ENCODE peak calls at places on chromosomes 11 and 22, in four cellular contexts. K is Peyer's patch, C is ascending aorta, R is epithelial cell of proximal tubule. F is an unnamed sample.

GRCh38 chr11:67700548-67701262 is 26.3 kb upstream of the ALDH3B2 start:
- DNase-seq in K (no peak), C (no peak), R (no peak), F (no peak)

GRCh38 chr11:110433393-110434333 is 3.9 kb downstream of the FDX1 start:
- DNase-seq in R (no peak), C (no peak), K (no peak), F (no peak)

GRCh38 chr11:125481531-125481930 is 14.5 kb downstream of the FEZ1 start:
- DNase-seq in K (no peak), R (no peak), C (no peak), F (no peak)

GRCh38 chr11:118913411-118914125 is 12.2 kb downstream of the BCL9L start:
- DNase-seq in R (no peak), C (peak), K (peak), F (no peak)

GRCh38 chr11:110908401-110909106 is 196.3 kb upstream of the ARHGAP20 start:
- DNase-seq in R (peak), C (no peak), K (no peak), F (peak)

GRCh38 chr22:43142881-43143562 is at the start of gene MCAT:
- DNase-seq in K (peak), R (no peak), C (peak), F (no peak)

GRCh38 chr11:17273668-17274321 is 2.7 kb upstream of the NUCB2 start:
- DNase-seq in C (no peak), R (no peak), K (no peak), F (no peak)

GRCh38 chr11:5476184-5476819 is 12.2 kb upstream of the OR52D1 start:
- DNase-seq in C (no peak), R (peak), K (no peak), F (peak)

GRCh38 chr22:47355776-47356432 is 593.5 kb downstream of the TBC1D22A start:
- DNase-seq in K (no peak), C (no peak), R (no peak), F (no peak)

GRCh38 chr22:27327981-27328721 is 473.4 kb downstream of the MN1 start:
- DNase-seq in C (no peak), R (no peak), K (no peak), F (no peak)

GRCh38 chr11:113274708-113275582 is 39.4 kb upstream of the TTC12 start:
- DNase-seq in K (no peak), C (no peak), R (no peak), F (no peak)

GRCh38 chr11:111362887-111363411 is 16.1 kb downstream of the POU2AF1 start:
- DNase-seq in R (no peak), K (no peak), C (no peak), F (no peak)

GRCh38 chr11:124193221-124193945 is 10.2 kb downstream of the OR10D3 start:
- DNase-seq in R (no peak), C (no peak), K (no peak), F (no peak)

GRCh38 chr11:28756977-28757376 is 648.8 kb downstream of the METTL15 start:
- DNase-seq in C (no peak), K (no peak), R (peak), F (no peak)

GRCh38 chr11:31645747-31646146 is 136.2 kb downstream of the ELP4 start:
- DNase-seq in R (no peak), K (no peak), C (no peak), F (peak)

GRCh38 chr11:83818349-83818748 is 532.2 kb upstream of the CCDC90B start:
- DNase-seq in C (no peak), R (no peak), K (no peak), F (no peak)

GRCh38 chr11:23856654-23857053 is 640.2 kb upstream of the LUZP2 start:
- DNase-seq in K (no peak), C (no peak), R (no peak), F (no peak)

GRCh38 chr11:88103337-88104206 is 71.7 kb downstream of the RAB38 start:
- DNase-seq in K (no peak), C (no peak), R (peak), F (no peak)

GRCh38 chr11:15865212-15865987 is 490.9 kb downstream of the SOX6 start:
- DNase-seq in R (no peak), C (no peak), K (no peak), F (no peak)

GRCh38 chr11:105142167-105142566 is 2.6 kb upstream of the CARD18 start:
- DNase-seq in C (no peak), R (no peak), K (no peak), F (no peak)

GRCh38 chr22:50048066-50048765 is 9.9 kb downstream of the TTLL8 start:
- DNase-seq in C (no peak), R (no peak), K (no peak), F (no peak)

GRCh38 chr22:42757475-42757874 is 36.8 kb upstream of the A4GALT start:
- DNase-seq in R (no peak), C (no peak), K (no peak), F (no peak)

GRCh38 chr11:43580735-43581369 is 99.7 kb upstream of the HSD17B12 start:
- DNase-seq in C (no peak), R (no peak), K (no peak), F (no peak)

GRCh38 chr11:107704432-107704831 is 7.4 kb downstream of the SLN start:
- DNase-seq in K (no peak), C (no peak), R (peak), F (peak)

GRCh38 chr22:26552466-26552865 is 37.5 kb downstream of the TPST2 start:
- DNase-seq in K (no peak), R (no peak), C (no peak), F (no peak)

DNA sequence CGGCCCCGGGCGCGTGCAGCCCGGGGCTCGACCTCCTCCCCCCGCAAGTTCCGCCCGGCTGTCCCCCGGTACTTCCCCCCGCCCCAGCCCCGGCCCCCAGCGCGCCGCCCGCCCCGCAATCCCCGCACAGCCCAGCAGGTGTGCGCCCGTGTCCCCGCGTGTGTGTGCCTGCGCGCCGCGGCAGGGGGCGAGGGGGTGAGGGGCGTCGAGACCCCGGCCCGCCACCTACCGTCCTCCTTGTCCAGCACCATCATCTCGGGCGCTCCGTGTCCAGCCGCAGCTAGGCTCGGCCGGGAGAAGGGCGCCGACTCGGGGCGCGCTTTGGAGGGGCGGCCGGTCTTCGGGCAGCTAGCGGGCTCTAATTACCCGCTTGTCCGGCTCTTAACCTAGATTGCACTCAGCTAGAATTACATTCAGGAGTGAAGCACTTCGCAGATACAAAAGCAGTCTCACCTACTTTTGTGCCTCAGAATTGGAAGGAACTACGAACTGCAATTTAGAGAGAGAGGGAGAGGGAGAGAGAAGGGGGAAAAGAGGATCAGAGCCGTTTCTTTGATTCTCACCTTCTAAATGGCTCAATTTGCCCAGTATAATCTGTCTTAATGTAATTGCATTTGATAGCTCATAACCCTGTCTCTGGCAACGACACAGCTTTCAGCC is 439 bp downstream of the LMO1 start:
- DNase-seq in R (no peak), C (peak), K (peak), F (no peak)
- H3K4me3 ChIP-seq in R (peak), C (peak), K (peak), F (peak)

DNA sequence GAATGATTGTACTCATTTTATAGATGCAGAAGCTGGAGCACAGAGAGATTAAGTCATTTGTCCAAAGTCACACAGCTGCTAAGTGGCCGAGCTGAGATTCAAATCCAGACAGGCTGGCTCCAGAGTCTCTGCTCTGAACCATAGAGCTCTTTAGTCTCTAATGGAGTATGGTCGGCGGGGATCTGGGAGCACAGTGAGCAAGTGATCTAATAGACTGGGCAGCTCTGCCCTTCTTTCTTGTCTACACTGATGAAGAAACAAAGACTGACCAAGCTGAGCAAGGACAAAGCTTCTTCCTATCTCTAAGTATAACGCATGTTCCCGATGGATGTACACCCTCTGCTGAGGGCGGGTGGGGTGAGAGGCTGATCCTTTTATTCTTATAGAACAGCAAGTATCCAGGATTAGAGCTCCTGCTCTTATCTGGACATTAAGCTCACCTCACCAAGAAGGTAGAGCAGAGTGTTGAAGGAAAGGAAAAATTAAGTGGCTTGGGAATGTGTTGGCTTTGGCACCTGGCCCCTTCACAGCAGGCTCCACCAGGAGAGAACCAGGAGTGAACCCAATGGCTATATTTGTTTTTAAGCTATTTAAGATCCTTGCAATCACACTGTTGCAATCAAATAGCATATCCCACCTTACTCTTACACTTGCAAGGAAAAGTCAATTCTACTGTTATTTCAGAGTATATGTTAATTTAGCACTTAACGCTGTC is 68.7 kb downstream of the ETS1 start:
- DNase-seq in R (no peak), K (no peak), C (no peak), F (no peak)
- H3K4me3 ChIP-seq in R (peak), K (peak), C (peak), F (peak)

DNA sequence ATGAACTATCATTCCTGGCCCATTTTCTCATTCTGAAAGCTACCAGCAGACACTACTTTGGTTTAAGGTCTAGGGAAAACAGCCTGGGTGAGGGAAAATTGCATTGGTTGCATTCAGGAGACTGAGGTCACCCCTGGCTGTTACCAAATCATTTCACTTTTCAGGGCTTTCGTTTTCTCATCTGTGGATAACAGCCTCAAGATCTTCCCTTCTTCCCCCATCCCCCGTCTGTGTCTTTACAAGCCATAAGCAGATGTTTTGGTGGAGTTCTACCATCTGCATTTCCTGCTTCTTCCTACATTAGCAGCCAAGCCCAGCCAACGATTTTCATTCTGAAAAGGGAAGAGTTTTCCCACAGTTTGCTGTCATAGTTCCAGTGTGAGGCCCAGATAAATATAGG is 130.4 kb downstream of the HIPK3 start:
- DNase-seq in K (no peak), C (no peak), R (no peak), F (no peak)
- H3K4me3 ChIP-seq in K (no peak), C (no peak), R (no peak), F (no peak)

GRCh38 chr11:68750988-68751325 is 363 bp downstream of the TESMIN start:
- DNase-seq in C (no peak), K (no peak), R (no peak), F (no peak)

GRCh38 chr11:68751331-68751856 is at the start of gene TESMIN:
- DNase-seq in K (peak), C (peak), R (no peak), F (no peak)

GRCh38 chr11:68749501-68750196 is 1.7 kb downstream of the TESMIN start:
- DNase-seq in C (no peak), R (no peak), K (no peak), F (no peak)

GRCh38 chr11:68749061-68749491 is 2.2 kb downstream of the TESMIN start:
- DNase-seq in K (no peak), C (no peak), R (no peak), F (no peak)

GRCh38 chr11:68750197-68750987 is 928 bp downstream of the TESMIN start:
- DNase-seq in R (no peak), C (no peak), K (no peak), F (no peak)
- H3K4me3 ChIP-seq in R (no peak), C (peak), K (peak), F (peak)

GRCh38 chr11:469684-470667 is 19.9 kb downstream of the PTDSS2 start:
- DNase-seq in K (no peak), C (peak), R (peak), F (peak)
- H3K4me3 ChIP-seq in K (no peak), C (peak), R (peak), F (no peak)

GRCh38 chr11:120354779-120355178 is 18.6 kb downstream of the ARHGEF12 start:
- DNase-seq in C (no peak), R (no peak), K (no peak), F (no peak)

GRCh38 chr11:120352405-120352804 is 16.2 kb downstream of the ARHGEF12 start:
- DNase-seq in R (no peak), C (no peak), K (no peak), F (no peak)

GRCh38 chr11:120350637-120351036 is 14.4 kb downstream of the ARHGEF12 start:
- DNase-seq in R (no peak), K (no peak), C (no peak), F (no peak)

GRCh38 chr11:120357620-120358019 is 21.4 kb downstream of the ARHGEF12 start:
- DNase-seq in C (no peak), R (no peak), K (no peak), F (no peak)

DNA sequence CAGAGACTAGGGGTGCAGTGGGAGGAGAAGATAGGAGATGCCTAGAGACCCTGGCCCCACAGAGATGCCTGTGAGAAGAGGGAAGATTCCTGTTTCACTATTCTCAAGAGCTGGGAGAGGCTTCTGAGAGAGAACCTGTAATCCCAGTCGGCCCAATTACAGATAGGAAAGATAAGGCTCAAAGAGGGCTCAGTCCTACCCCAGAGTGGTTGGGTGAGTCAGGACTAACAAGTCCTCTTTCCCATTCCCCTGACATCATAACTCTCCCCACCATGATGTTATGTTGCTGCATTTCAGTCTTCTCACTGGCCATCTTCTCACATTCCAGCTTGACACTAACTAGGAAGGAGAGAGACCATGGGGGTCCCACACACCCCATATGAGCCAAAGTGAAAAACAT is 17.9 kb downstream of the ARHGEF12 start:
- DNase-seq in C (no peak), K (no peak), R (no peak), F (no peak)
- H3K4me3 ChIP-seq in C (no peak), K (no peak), R (no peak), F (no peak)

F was measured in kidney epithelial cell.